ENCODE peak calls at places on chromosomes 5 and 9, in six cellular contexts. W is PC-3; R is activated CD8-positive, alpha-beta memory T cell treated with anti-CD3 and anti-CD28 coated beads for 4 hours; F is activated naive CD4-positive, alpha-beta T cell treated with Interleukin-2 at 50 U/mL for 16 hours; C is stimulated activated CD8-positive, alpha-beta memory T cell treated with anti-CD3 and anti-CD28 coated beads, Interleukin-15, amount 100 ng/mL, for 24 hours; K is NCI-H1105 treated with DMSO at 0.1 percent for 48 hours. I is an unnamed sample.

GRCh38 chr9:33209394-33209793 is 30.6 kb upstream of the SPINK4 start:
- DNase-seq in F (no peak), C (no peak), K (no peak), R (no peak), W (no peak), I (no peak)

GRCh38 chr5:7894860-7895259 is 25.9 kb downstream of the MTRR start:
- DNase-seq in R (no peak), K (no peak), W (no peak), C (no peak), F (no peak), I (no peak)

GRCh38 chr5:56676091-56676768 is 139.1 kb upstream of the MAP3K1 start:
- DNase-seq in K (no peak), W (peak; percentile 63), F (no peak), C (no peak), R (no peak), I (no peak)

GRCh38 chr5:135582099-135582781 is 3.4 kb upstream of the CXCL14 start:
- DNase-seq in R (no peak), C (no peak), F (no peak), W (no peak), K (no peak), I (no peak)

GRCh38 chr5:124355928-124356327 is 390.5 kb downstream of the ZNF608 start:
- DNase-seq in W (no peak), F (no peak), C (no peak), K (no peak), R (no peak), I (no peak)

GRCh38 chr5:73442960-73443627 is 5.5 kb downstream of the FOXD1 start:
- DNase-seq in C (no peak), W (no peak), F (no peak), R (no peak), K (no peak), I (no peak)

GRCh38 chr9:24545847-24546522 is at the start of gene IZUMO3:
- DNase-seq in C (no peak), R (no peak), F (no peak), W (no peak), K (no peak), I (no peak)

GRCh38 chr5:141757402-141757801 is 75.4 kb upstream of the ARAP3 start:
- DNase-seq in K (no peak), C (no peak), W (peak; percentile 67), F (no peak), R (no peak), I (no peak)

GRCh38 chr9:95729066-95729465 is 146.4 kb upstream of the ERCC6L2 start:
- DNase-seq in C (no peak), W (no peak), R (no peak), K (no peak), F (no peak), I (no peak)

GRCh38 chr9:73153793-73154227 is 2.1 kb downstream of the ANXA1 start:
- DNase-seq in K (no peak), F (no peak), R (no peak), W (no peak), C (no peak), I (no peak)

GRCh38 chr9:83247732-83248131 is 184.8 kb upstream of the RASEF start:
- DNase-seq in R (no peak), C (no peak), K (no peak), F (no peak), W (no peak), I (no peak)

GRCh38 chr5:76592692-76593091 is 30.5 kb downstream of the F2RL2 start:
- DNase-seq in C (no peak), F (no peak), W (no peak), K (no peak), R (no peak), I (no peak)

GRCh38 chr5:17219006-17219422 is 1.6 kb downstream of the BASP1 start:
- DNase-seq in W (peak; percentile 70), C (no peak), K (no peak), F (no peak), R (no peak), I (no peak)

GRCh38 chr5:33235824-33236223 is 204.9 kb upstream of the TARS1 start:
- DNase-seq in K (no peak), C (no peak), W (no peak), R (no peak), F (no peak), I (no peak)

GRCh38 chr9:108963459-108964143 is 29.4 kb downstream of the ABITRAM start:
- DNase-seq in R (no peak), F (no peak), W (no peak), K (no peak), C (no peak), I (no peak)

GRCh38 chr9:33466565-33467495 is 6.9 kb downstream of the NOL6 start:
- DNase-seq in R (peak; percentile 36), C (peak; percentile 39), F (peak; percentile 77), K (peak; percentile 24), W (peak; percentile 59), I (peak; percentile 22)

I was measured in NCI-H2029.